ENCODE peak calls at places on chromosomes 7 and 10, in five cellular contexts. U is erythroblast; B is stimulated activated CD4-positive, alpha-beta T cell treated with anti-CD3 and anti-CD28 coated beads, Interleukin-2, amount 100 ng/mL, for 48 hours; C is NCI-H774; Q is HL-60. I is an unnamed sample.

GRCh38 chr7:6284461-6285360 is 12.3 kb upstream of the CYTH3 start:
- DNase-seq in U (no peak), B (no peak), C (no peak), Q (no peak), I (no peak)

GRCh38 chr7:46432666-46433065 is 511.6 kb upstream of the IGFBP3 start:
- DNase-seq in U (no peak), B (no peak), C (no peak), Q (no peak), I (no peak)

GRCh38 chr7:99504281-99504602 is 220 bp upstream of the ZKSCAN5 start:
- DNase-seq in U (no peak), B (no peak), C (no peak), Q (peak), I (no peak)

GRCh38 chr10:101563497-101564040 is 24.5 kb downstream of the POLL start:
- DNase-seq in U (no peak), B (no peak), C (no peak), Q (no peak), I (no peak)

GRCh38 chr7:100478966-100479660 is at the start of gene TSC22D4:
- DNase-seq in U (peak), B (peak), C (peak), Q (peak), I (peak)

GRCh38 chr7:40698214-40698920 is 563.6 kb downstream of the SUGCT start:
- DNase-seq in U (no peak), B (no peak), C (no peak), Q (no peak), I (no peak)

GRCh38 chr10:115092555-115093285 is 445 bp upstream of the ATRNL1 start:
- DNase-seq in U (peak), B (no peak), C (no peak), Q (no peak), I (no peak)

GRCh38 chr7:40047661-40048060 is 86.8 kb downstream of the MPLKIP start:
- DNase-seq in U (no peak), B (no peak), C (no peak), Q (no peak), I (no peak)

GRCh38 chr7:6392712-6393666 is 54.8 kb downstream of the DAGLB start:
- DNase-seq in U (peak), B (no peak), C (no peak), Q (no peak), I (peak)

GRCh38 chr10:132520147-132520811 is 17.3 kb upstream of the INPP5A start:
- DNase-seq in U (no peak), B (no peak), C (no peak), Q (no peak), I (peak)

GRCh38 chr10:104300002-104300735 is 31.2 kb downstream of the GSTO2 start:
- DNase-seq in U (no peak), B (no peak), C (no peak), Q (no peak), I (no peak)

GRCh38 chr10:62047960-62048383 is 146.5 kb downstream of the ARID5B start:
- DNase-seq in U (no peak), B (peak), C (no peak), Q (no peak), I (peak)

GRCh38 chr10:78851652-78852051 is 217.1 kb upstream of the ZMIZ1 start:
- DNase-seq in U (no peak), B (no peak), C (no peak), Q (no peak), I (no peak)

I was measured in CD14-positive monocyte.